ENCODE peak calls at places on chromosomes 16 and 17, in five cellular contexts. N, H, P, U and K are unnamed samples.

GRCh38 chr17:76585048-76585648 is 512 bp downstream of the ST6GALNAC2 start:
- DNase-seq in N (no peak), U (no peak), P (peak), H (no peak), K (no peak)

GRCh38 chr16:31134625-31135534 is 647 bp downstream of the PRSS8 start:
- DNase-seq in N (peak), P (peak), U (no peak), H (no peak), K (peak)

GRCh38 chr17:50087246-50087911 is 7.8 kb upstream of the PDK2 start:
- DNase-seq in H (no peak), U (peak), P (peak), N (peak), K (peak)

GRCh38 chr16:27665881-27666280 is 115.9 kb downstream of the KATNIP start:
- DNase-seq in N (no peak), P (peak), U (no peak), H (no peak), K (no peak)

GRCh38 chr16:70725912-70726828 is 40.3 kb upstream of the MTSS2 start:
- DNase-seq in U (peak), N (peak), P (no peak), H (no peak), K (no peak)

GRCh38 chr16:19138601-19139000 is 24.8 kb downstream of the ITPRIPL2 start:
- DNase-seq in U (peak), P (peak), H (no peak), N (peak), K (peak)

GRCh38 chr16:1708768-1709180 is 2.8 kb downstream of the MAPK8IP3 start:
- DNase-seq in N (peak), U (peak), P (no peak), H (no peak), K (peak)

GRCh38 chr17:59469786-59470485 is 95.5 kb upstream of the DHX40 start:
- DNase-seq in P (no peak), U (no peak), H (no peak), N (no peak), K (no peak)

GRCh38 chr16:88768041-88768876 is 16.8 kb downstream of the PIEZO1 start:
- DNase-seq in U (no peak), P (no peak), N (peak), H (no peak), K (no peak)

GRCh38 chr16:30086291-30087140 is 5.2 kb downstream of the TBX6 start:
- DNase-seq in P (no peak), N (no peak), H (no peak), U (no peak), K (no peak)

GRCh38 chr17:67514998-67515397 is 137.9 kb downstream of the PITPNC1 start:
- DNase-seq in P (peak), H (no peak), N (no peak), U (no peak), K (no peak)

GRCh38 chr17:67515490-67516088 is 138.5 kb downstream of the PITPNC1 start:
- DNase-seq in H (no peak), N (no peak), U (no peak), P (no peak), K (no peak)

GRCh38 chr17:67506966-67507365 is 129.9 kb downstream of the PITPNC1 start:
- DNase-seq in N (no peak), P (no peak), U (no peak), H (peak), K (peak)

DNA sequence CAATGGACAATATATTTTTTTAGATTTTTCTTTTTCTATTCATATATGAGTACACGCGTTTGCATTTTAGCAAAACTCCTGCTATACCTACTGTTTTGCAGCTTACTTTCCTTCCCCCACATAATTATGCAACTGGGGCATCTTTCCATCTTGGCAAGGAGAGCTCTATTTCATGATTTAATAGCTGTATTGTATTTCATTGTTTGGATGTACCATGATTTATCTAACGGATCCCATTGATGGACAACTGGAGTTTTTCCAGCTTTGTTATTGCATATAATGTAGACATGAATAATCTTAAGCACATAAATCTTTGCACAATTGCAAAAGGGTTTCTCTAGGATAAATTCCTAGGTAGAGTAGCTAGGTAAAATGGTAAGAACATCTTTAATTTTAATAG is 133.9 kb downstream of the PITPNC1 start:
- DNase-seq in U (no peak), P (no peak), H (no peak), N (no peak), K (no peak)
- TF ChIP-seq CTCF in U (no peak), P (no peak), H (no peak), N (no peak), K (no peak)

DNA sequence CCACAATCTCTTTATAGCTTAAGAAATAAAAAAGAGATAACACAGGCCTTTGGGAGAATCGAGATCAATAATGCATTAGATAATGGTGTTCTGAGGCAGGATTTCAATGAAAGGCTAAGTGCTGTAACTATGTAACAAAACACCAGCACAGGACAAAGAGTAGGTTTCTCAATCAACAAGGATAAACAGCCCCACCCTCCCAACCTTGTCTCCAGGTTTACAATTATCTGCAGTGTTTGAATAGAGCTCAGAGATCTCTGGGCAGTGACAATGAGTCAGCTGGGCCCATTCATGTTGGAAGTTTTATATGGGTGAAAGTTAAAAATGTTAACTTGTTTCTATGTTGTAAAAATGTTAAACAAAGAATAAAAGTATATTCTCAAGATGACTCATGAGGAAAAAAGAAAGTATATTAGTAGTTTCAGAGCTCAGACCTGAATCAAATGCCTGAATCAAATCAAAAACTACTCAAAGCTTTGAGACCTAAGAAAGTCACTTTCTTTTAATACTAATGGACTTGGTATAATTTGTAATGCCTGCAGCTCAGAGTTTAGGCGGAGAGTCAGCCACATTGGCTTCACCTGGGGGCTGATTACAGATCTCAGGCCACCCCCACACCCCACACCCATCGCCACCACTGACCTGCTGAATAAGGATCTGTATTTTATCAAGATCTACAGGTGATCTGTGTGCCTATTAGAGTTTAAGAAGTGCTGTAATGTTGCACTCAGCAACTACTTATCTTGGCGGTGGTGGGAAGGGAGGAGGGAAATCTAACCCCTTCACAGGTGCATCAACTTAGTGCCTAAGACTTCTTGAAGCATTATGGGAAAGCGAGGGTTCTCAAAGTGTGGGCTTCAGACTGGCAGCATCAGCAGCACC is 17.2 kb upstream of the KRT20 start:
- DNase-seq in H (no peak), P (no peak), U (no peak), N (no peak), K (peak)
- H3K4me3 ChIP-seq in H (no peak), P (no peak), U (no peak), N (no peak), K (no peak)

GRCh38 chr16:46857261-46857962 is 26.4 kb upstream of the C16orf87 start:
- DNase-seq in N (peak), U (peak), H (no peak), P (peak), K (peak)
- TF ChIP-seq CTCF in N (peak), U (peak), H (peak), P (peak), K (peak)

DNA sequence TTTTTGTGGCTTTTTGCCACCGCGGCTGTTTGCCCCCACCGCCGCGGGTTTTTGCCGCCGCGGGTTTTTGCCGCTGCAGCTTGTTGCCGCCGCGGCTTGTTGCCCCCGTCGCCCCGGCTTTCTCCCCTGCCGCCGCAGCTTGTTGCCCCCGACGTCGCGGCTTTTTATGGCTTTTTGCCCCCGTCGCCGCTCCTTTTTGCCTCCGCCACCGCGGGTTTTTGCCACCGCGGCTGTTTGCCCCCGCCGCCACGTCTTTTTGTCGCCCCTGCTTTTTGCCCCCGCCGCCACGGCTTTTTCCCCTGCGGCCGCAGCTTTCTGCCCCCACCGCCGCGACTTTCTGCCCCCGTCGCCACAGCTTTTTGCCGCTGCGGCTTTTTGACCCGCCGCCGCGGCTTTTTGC is 149.5 kb downstream of the KCNJ18 start:
- DNase-seq in P (no peak), H (no peak), U (peak), N (no peak), K (no peak)
- H3K4me3 ChIP-seq in P (no peak), H (no peak), U (no peak), N (no peak), K (no peak)

GRCh38 chr17:17934796-17935195 is 37.4 kb downstream of the TOM1L2 start:
- DNase-seq in N (no peak), P (no peak), H (no peak), U (no peak), K (no peak)
- TF ChIP-seq CTCF in N (no peak), P (no peak), H (no peak), U (no peak), K (no peak)

GRCh38 chr16:67707790-67708189 is 11.3 kb downstream of the GFOD2 start:
- DNase-seq in H (no peak), U (no peak), N (no peak), P (no peak), K (no peak)
- H3K4me3 ChIP-seq in H (no peak), U (no peak), N (no peak), P (no peak), K (no peak)